ENCODE peak calls at places on chromosomes 1 and 21, in eight cellular contexts. J is fibroblast of mammary gland; H is AG09319; N is SK-N-SH; S is esophagus squamous epithelium; B is endodermal cell; R is cardiac muscle cell; F is CD4-positive, alpha-beta T cell. T is an unnamed sample.

GRCh38 chr21:45335761-45336534 is 48.3 kb upstream of the POFUT2 start:
- DNase-seq in J (no peak), H (no peak), N (no peak), S (no peak), B (peak; percentile 45), R (no peak), F (no peak), T (no peak)

GRCh38 chr1:34591751-34592629 is 162.9 kb upstream of the GJB5 start:
- DNase-seq in J (no peak), H (no peak), N (no peak), S (no peak), B (no peak), R (no peak), F (no peak), T (no peak)

GRCh38 chr1:209064850-209065249 is 518.7 kb upstream of the CAMK1G start:
- DNase-seq in J (no peak), H (no peak), N (no peak), S (no peak), B (peak; percentile 58), R (no peak), F (no peak), T (peak; percentile 37)

GRCh38 chr1:113659010-113659409 is 100.3 kb downstream of the PHTF1 start:
- DNase-seq in J (no peak), H (no peak), N (no peak), S (no peak), B (no peak), R (peak; percentile 7), F (no peak), T (no peak)

GRCh38 chr1:17831619-17832018 is 76.5 kb downstream of the ACTL8 start:
- DNase-seq in J (peak; percentile 56), H (peak; percentile 10), N (no peak), S (no peak), B (peak; percentile 91), R (peak; percentile 78), F (no peak), T (no peak)

GRCh38 chr1:230772457-230773395 is 25.5 kb downstream of the CAPN9 start:
- DNase-seq in J (peak; percentile 68), H (peak; percentile 30), N (peak; percentile 48), S (no peak), B (peak; percentile 79), R (peak; percentile 89), F (no peak), T (no peak)

GRCh38 chr1:201697174-201697573 is 131.8 kb upstream of the IPO9 start:
- DNase-seq in J (no peak), H (no peak), N (no peak), S (no peak), B (no peak), R (no peak), F (no peak), T (peak; percentile 46)

GRCh38 chr1:176241385-176242015 is 34.4 kb upstream of the COP1 start:
- DNase-seq in J (peak; percentile 94), H (peak; percentile 54), N (no peak), S (no peak), B (no peak), R (peak; percentile 60), F (no peak), T (no peak)

GRCh38 chr21:37804001-37804400 is 112.3 kb downstream of the KCNJ6 start:
- DNase-seq in J (no peak), H (no peak), N (no peak), S (no peak), B (no peak), R (peak; percentile 6), F (no peak), T (no peak)

GRCh38 chr21:43689556-43690337 is 29.2 kb upstream of the PDXK start:
- DNase-seq in J (no peak), H (no peak), N (no peak), S (no peak), B (no peak), R (no peak), F (no peak), T (no peak)

GRCh38 chr1:245345191-245345884 is 190.6 kb downstream of the KIF26B start:
- DNase-seq in J (no peak), H (no peak), N (peak; percentile 48), S (no peak), B (peak; percentile 90), R (no peak), F (no peak), T (no peak)

GRCh38 chr21:45528028-45528705 is 14.1 kb downstream of the SLC19A1 start:
- DNase-seq in J (no peak), H (no peak), N (no peak), S (no peak), B (peak; percentile 34), R (no peak), F (no peak), T (peak; percentile 9)

GRCh38 chr1:87872692-87873091 is 544.0 kb downstream of the LMO4 start:
- DNase-seq in J (no peak), H (no peak), N (no peak), S (no peak), B (no peak), R (no peak), F (no peak), T (no peak)

GRCh38 chr1:87866416-87866815 is 537.7 kb downstream of the LMO4 start:
- DNase-seq in J (no peak), H (no peak), N (no peak), S (no peak), B (no peak), R (no peak), F (no peak), T (no peak)

GRCh38 chr1:87867631-87868030 is 539.0 kb downstream of the LMO4 start:
- DNase-seq in J (peak; percentile 83), H (peak; percentile 2), N (no peak), S (no peak), B (no peak), R (peak; percentile 30), F (no peak), T (no peak)

GRCh38 chr1:87869563-87869962 is 540.9 kb downstream of the LMO4 start:
- DNase-seq in J (peak; percentile 91), H (peak; percentile 1), N (no peak), S (no peak), B (no peak), R (peak; percentile 71), F (no peak), T (no peak)

DNA sequence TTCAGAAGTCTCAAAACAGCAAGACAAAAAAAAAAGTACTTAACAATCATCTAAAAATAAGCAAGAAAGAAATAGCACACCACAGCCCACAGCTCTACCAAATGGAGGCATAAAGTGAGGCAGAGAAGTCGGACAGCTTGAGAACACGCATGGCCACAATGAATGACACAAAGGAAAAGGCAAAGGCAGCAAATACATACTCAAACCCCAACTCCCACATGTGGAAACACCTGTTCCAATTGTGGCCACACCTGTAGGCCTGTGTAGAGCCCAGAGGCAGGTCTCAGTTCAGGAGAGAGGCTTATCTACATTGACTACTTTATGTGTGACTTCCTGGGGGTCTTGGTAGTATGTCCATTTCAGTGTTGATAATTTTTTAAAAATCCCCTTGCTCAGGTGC is 543.5 kb downstream of the LMO4 start:
- DNase-seq in J (no peak), H (no peak), N (no peak), S (no peak), B (no peak), R (no peak), F (no peak), T (no peak)
- TF ChIP-seq CTCF in J (no peak), H (no peak), N (no peak), S (no peak), B (no peak), R (no peak), F (no peak), T (no peak)

DNA sequence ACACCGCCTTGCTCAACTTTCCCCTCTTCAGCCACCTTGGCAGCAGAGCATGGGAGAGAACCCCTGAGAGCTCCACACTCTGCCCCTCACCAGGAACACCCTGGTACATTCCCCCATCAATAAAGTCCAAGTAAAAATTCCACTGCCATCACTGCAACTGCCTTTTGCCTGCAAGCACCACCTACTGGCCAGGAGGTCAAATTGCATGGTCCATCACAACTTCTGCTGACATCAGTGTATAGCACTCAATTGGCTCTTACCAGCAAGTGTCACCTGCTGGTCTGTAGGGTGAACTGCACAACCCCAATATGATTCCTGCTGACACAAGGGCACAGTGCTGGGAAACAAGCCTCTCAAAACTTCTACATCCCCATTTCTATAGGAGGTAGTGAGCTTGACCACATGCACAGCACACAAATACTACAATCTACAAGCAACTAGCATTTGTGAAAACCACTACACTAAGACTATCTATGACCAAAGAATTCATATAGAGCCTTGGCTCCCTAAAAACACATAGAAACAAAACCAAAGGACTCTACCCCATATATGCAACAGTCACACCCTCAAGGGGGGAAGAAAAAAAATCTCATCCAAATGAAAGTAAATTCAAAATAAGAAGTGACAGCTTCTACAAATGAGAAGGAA is 69.2 kb downstream of the FASLG start:
- DNase-seq in J (peak; percentile 61), H (no peak), N (peak; percentile 28), S (no peak), B (peak; percentile 78), R (no peak), F (no peak), T (no peak)
- TF ChIP-seq CTCF in J (peak; percentile 63), H (peak; percentile 23), N (peak; percentile 59), S (peak; percentile 39), B (peak; percentile 86), R (peak; percentile 30), F (peak; percentile 64), T (peak; percentile 71)

DNA sequence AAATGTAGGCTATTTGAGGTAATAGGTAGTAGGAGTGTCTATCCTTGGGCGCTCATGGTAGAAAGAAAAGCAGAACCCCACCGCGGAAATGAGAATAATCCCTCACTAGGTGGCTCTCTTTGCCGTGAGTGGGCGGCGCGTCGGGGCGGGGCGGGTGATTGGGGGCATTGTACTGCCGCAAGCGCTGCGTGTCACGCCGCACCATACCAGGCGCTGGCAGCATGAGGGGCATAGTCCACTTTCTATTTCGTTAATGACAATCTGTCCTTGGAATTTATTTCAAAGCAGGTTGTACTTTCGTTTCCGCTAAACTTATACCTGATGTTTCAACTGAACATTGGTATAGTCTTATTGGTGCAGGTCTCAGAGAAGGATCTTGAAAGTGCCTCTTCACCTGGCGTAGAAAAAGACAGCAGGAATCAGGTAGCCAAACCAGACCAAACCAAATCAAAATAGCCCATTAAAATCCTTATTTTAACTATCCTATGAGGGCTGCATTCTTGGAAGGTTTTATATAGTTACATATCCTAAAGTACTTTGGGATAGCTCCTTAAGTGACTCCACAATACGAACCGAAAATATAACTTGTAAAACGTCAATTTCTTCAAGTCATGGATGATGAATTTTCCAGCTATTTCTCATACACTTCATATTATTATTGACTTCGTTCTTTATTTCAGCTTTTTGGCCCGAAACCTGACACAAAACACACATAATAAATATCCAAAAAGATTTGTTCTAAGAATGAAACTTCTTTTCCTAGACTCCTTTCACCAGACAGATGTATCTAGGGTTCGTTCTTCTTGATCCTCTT is 1.9 kb upstream of the SMG7 start:
- DNase-seq in J (peak; percentile 61), H (peak; percentile 20), N (peak; percentile 72), S (peak; percentile 35), B (peak; percentile 84), R (peak; percentile 76), F (peak; percentile 83), T (peak; percentile 87)
- TF ChIP-seq CTCF in J (peak; percentile 39), H (peak; percentile 49), N (peak; percentile 65), S (peak; percentile 59), B (peak; percentile 57), R (peak; percentile 47), F (peak; percentile 80), T (peak; percentile 12)

GRCh38 chr1:2957329-2957728 is 63.9 kb upstream of the ACTRT2 start:
- DNase-seq in J (no peak), H (no peak), N (no peak), S (no peak), B (no peak), R (no peak), F (no peak), T (no peak)
- TF ChIP-seq CTCF in J (no peak), H (no peak), N (no peak), S (no peak), B (no peak), R (no peak), F (no peak), T (no peak)

T was measured in glutamatergic neuron.